ENCODE peak calls at places on chromosomes 16 and 17, in eight cellular contexts. E, G, C, N, B, X, F and Q are unnamed samples.

GRCh38 chr17:6670571-6670970 is 19.0 kb downstream of the C17orf100 start:
- DNase-seq in E (no peak), G (no peak), C (no peak), N (no peak), B (no peak), X (no peak), F (no peak), Q (no peak)

GRCh38 chr17:75523647-75524046 is 1.9 kb upstream of the LLGL2 start:
- DNase-seq in E (no peak), G (no peak), C (no peak), N (no peak), B (no peak), X (no peak), F (no peak), Q (no peak)

GRCh38 chr16:56670640-56670934 is 973 bp downstream of the MT1H start:
- DNase-seq in E (no peak), G (no peak), C (peak; percentile 20), N (no peak), B (no peak), X (no peak), F (no peak), Q (no peak)

GRCh38 chr17:33486135-33486886 is 193.2 kb upstream of the ASIC2 start:
- DNase-seq in E (no peak), G (no peak), C (no peak), N (no peak), B (no peak), X (no peak), F (no peak), Q (no peak)

GRCh38 chr17:57213180-57213825 is 43.0 kb upstream of the MSI2 start:
- DNase-seq in E (no peak), G (no peak), C (no peak), N (no peak), B (no peak), X (no peak), F (no peak), Q (no peak)

GRCh38 chr17:80164185-80164584 is 5.6 kb upstream of the CARD14 start:
- DNase-seq in E (no peak), G (no peak), C (no peak), N (no peak), B (no peak), X (no peak), F (no peak), Q (no peak)

GRCh38 chr16:88378401-88378800 is 4.4 kb upstream of the ZNF469 start:
- DNase-seq in E (no peak), G (no peak), C (no peak), N (no peak), B (no peak), X (no peak), F (no peak), Q (no peak)

GRCh38 chr16:16042076-16042475 is 92.7 kb downstream of the ABCC1 start:
- DNase-seq in E (no peak), G (no peak), C (no peak), N (peak; percentile 65), B (no peak), X (no peak), F (peak; percentile 89), Q (no peak)

GRCh38 chr16:56606688-56607618 is 1.4 kb upstream of the MT2A start:
- DNase-seq in E (peak; percentile 83), G (no peak), C (peak; percentile 40), N (peak; percentile 90), B (no peak), X (no peak), F (peak; percentile 99), Q (no peak)

GRCh38 chr17:20315821-20316220 is 151.5 kb downstream of the LGALS9B start:
- DNase-seq in E (no peak), G (no peak), C (peak; percentile 12), N (no peak), B (no peak), X (no peak), F (no peak), Q (peak; percentile 31)

GRCh38 chr16:14132696-14133048 is 61.6 kb downstream of the MRTFB start:
- DNase-seq in E (no peak), G (no peak), C (no peak), N (no peak), B (no peak), X (no peak), F (no peak), Q (no peak)

GRCh38 chr16:16007743-16008111 is 58.3 kb downstream of the ABCC1 start:
- DNase-seq in E (no peak), G (no peak), C (no peak), N (no peak), B (no peak), X (no peak), F (no peak), Q (no peak)

GRCh38 chr17:4939554-4939803 is 367 bp downstream of the SLC25A11 start:
- DNase-seq in E (no peak), G (no peak), C (peak; percentile 55), N (peak; percentile 53), B (no peak), X (no peak), F (no peak), Q (no peak)

GRCh38 chr17:8057691-8058114 is 18.8 kb downstream of the ALOX15B start:
- DNase-seq in E (peak; percentile 97), G (peak; percentile 34), C (peak; percentile 93), N (no peak), B (no peak), X (no peak), F (peak; percentile 80), Q (peak; percentile 80)

GRCh38 chr17:38925263-38925995 is at the start of gene LASP1NB:
- DNase-seq in E (no peak), G (no peak), C (peak; percentile 85), N (peak; percentile 65), B (no peak), X (no peak), F (no peak), Q (peak; percentile 73)

GRCh38 chr17:31416503-31416923 is 25.0 kb downstream of the RAB11FIP4 start:
- DNase-seq in E (no peak), G (no peak), C (no peak), N (peak; percentile 47), B (no peak), X (no peak), F (no peak), Q (no peak)

GRCh38 chr16:85422374-85423185 is 190.5 kb upstream of the GSE1 start:
- DNase-seq in E (no peak), G (no peak), C (peak; percentile 75), N (peak; percentile 16), B (no peak), X (no peak), F (no peak), Q (peak; percentile 83)

GRCh38 chr17:726331-726919 is 6.0 kb upstream of the TLCD3A start:
- DNase-seq in E (no peak), G (no peak), C (peak; percentile 83), N (no peak), B (no peak), X (no peak), F (no peak), Q (peak; percentile 59)

GRCh38 chr16:30786936-30787612 is at the start of gene ZNF629:
- DNase-seq in E (peak; percentile 77), G (peak; percentile 63), C (peak; percentile 95), N (peak; percentile 81), B (no peak), X (no peak), F (peak; percentile 64), Q (peak; percentile 97)

GRCh38 chr17:80221401-80221800 is 1.2 kb downstream of the SLC26A11 start:
- DNase-seq in E (no peak), G (no peak), C (no peak), N (no peak), B (no peak), X (no peak), F (no peak), Q (peak; percentile 71)

GRCh38 chr16:83187404-83187803 is 560.6 kb downstream of the CDH13 start:
- DNase-seq in E (no peak), G (no peak), C (no peak), N (no peak), B (peak; percentile 0), X (no peak), F (peak; percentile 85), Q (no peak)

GRCh38 chr17:32302860-32303649 is 37.4 kb downstream of the RHBDL3 start:
- DNase-seq in E (no peak), G (no peak), C (peak; percentile 92), N (no peak), B (no peak), X (no peak), F (no peak), Q (peak; percentile 88)

GRCh38 chr16:53022374-53022773 is 30.3 kb downstream of the CHD9NB start:
- DNase-seq in E (peak; percentile 69), G (peak; percentile 56), C (peak; percentile 87), N (no peak), B (no peak), X (no peak), F (peak; percentile 51), Q (peak; percentile 64)

GRCh38 chr16:53433509-53433908 is 762 bp upstream of the RBL2 start:
- DNase-seq in E (no peak), G (no peak), C (peak; percentile 43), N (no peak), B (no peak), X (no peak), F (no peak), Q (peak; percentile 48)

GRCh38 chr17:67779098-67779672 is 46.1 kb upstream of the BPTF start:
- DNase-seq in E (peak; percentile 66), G (peak; percentile 29), C (peak; percentile 90), N (peak; percentile 82), B (peak; percentile 18), X (no peak), F (peak; percentile 45), Q (peak; percentile 94)

GRCh38 chr16:49652441-49653175 is 203.3 kb downstream of the ZNF423 start:
- DNase-seq in E (no peak), G (peak; percentile 9), C (no peak), N (peak; percentile 78), B (no peak), X (no peak), F (peak; percentile 65), Q (no peak)

GRCh38 chr17:364766-365165 is 12.2 kb upstream of the RPH3AL start:
- DNase-seq in E (no peak), G (no peak), C (no peak), N (no peak), B (no peak), X (no peak), F (no peak), Q (peak; percentile 38)

GRCh38 chr17:79732804-79733691 is 2.3 kb downstream of the ENPP7 start:
- DNase-seq in E (no peak), G (no peak), C (no peak), N (no peak), B (no peak), X (no peak), F (no peak), Q (peak; percentile 45)

GRCh38 chr17:1617620-1618174 is 10.9 kb downstream of the SLC43A2 start:
- DNase-seq in E (peak; percentile 80), G (no peak), C (no peak), N (peak; percentile 73), B (no peak), X (no peak), F (peak; percentile 78), Q (peak; percentile 28)

GRCh38 chr17:62965649-62966425 is at the start of gene TANC2:
- DNase-seq in E (peak; percentile 95), G (peak; percentile 81), C (peak; percentile 88), N (peak; percentile 88), B (peak; percentile 42), X (peak; percentile 53), F (peak; percentile 85), Q (peak; percentile 91)

GRCh38 chr16:87644186-87644585 is 41.9 kb downstream of the JPH3 start:
- DNase-seq in E (no peak), G (no peak), C (no peak), N (no peak), B (no peak), X (no peak), F (no peak), Q (no peak)

GRCh38 chr16:57409870-57410585 is 5.5 kb downstream of the CCL17 start:
- DNase-seq in E (no peak), G (no peak), C (no peak), N (no peak), B (no peak), X (no peak), F (no peak), Q (peak; percentile 26)

GRCh38 chr16:7321661-7322060 is 11.0 kb upstream of the RBFOX1 start:
- DNase-seq in E (no peak), G (no peak), C (no peak), N (no peak), B (no peak), X (no peak), F (no peak), Q (no peak)

GRCh38 chr16:70730016-70730415 is 44.2 kb upstream of the MTSS2 start:
- DNase-seq in E (no peak), G (no peak), C (no peak), N (no peak), B (no peak), X (no peak), F (no peak), Q (no peak)